ENCODE peak calls at places on chromosome 21, in eight cellular contexts. I is SK-N-SH, D is T-helper 1 cell, T is occipital lobe, N is ascending aorta, K is AG04449, Z is HTR-8/SVneo, O is sciatic nerve. Y is an unnamed sample.
A peak's percentile ranks its signal among the peaks of the same experiment; 100 is the strongest.

GRCh38 chr21:45695086-45695485 is 51.6 kb downstream of the PCBP3 start:
- DNase-seq in D (no peak), T (no peak), I (no peak), Z (no peak), K (no peak), N (no peak), O (no peak), Y (no peak)

GRCh38 chr21:17468698-17469097 is 44.1 kb upstream of the CXADR start:
- DNase-seq in I (no peak), T (no peak), N (no peak), O (no peak), D (no peak), Z (no peak), K (no peak), Y (no peak)

GRCh38 chr21:45456836-45457160 is 51.8 kb downstream of the COL18A1 start:
- DNase-seq in N (no peak), D (no peak), Z (no peak), K (no peak), O (no peak), T (no peak), I (no peak), Y (no peak)

GRCh38 chr21:33578959-33579542 is 9.4 kb downstream of the DONSON start:
- DNase-seq in O (no peak), Z (no peak), D (peak; percentile 4), T (no peak), K (no peak), N (no peak), I (no peak), Y (no peak)

GRCh38 chr21:45581322-45581712 is 39.1 kb upstream of the SLC19A1 start:
- DNase-seq in N (peak; percentile 41), T (no peak), Z (no peak), O (no peak), K (no peak), I (peak; percentile 21), D (no peak), Y (no peak)

GRCh38 chr21:44920694-44921604 is at the start of gene ITGB2:
- DNase-seq in I (no peak), O (no peak), D (peak; percentile 82), K (no peak), Z (no peak), N (peak; percentile 79), T (no peak), Y (no peak)

GRCh38 chr21:33114276-33114675 is 44.3 kb downstream of the OLIG1 start:
- DNase-seq in Z (no peak), D (no peak), I (no peak), O (no peak), T (no peak), K (no peak), N (no peak), Y (no peak)

GRCh38 chr21:41043008-41043407 is 125.0 kb upstream of the BACE2 start:
- DNase-seq in K (no peak), I (no peak), N (no peak), O (no peak), D (no peak), T (no peak), Z (no peak), Y (no peak)

GRCh38 chr21:42567861-42568260 is 54.2 kb downstream of the SLC37A1 start:
- DNase-seq in O (peak; percentile 49), K (no peak), Z (no peak), I (no peak), N (no peak), D (no peak), T (no peak), Y (no peak)

GRCh38 chr21:32330784-32331311 is 32.2 kb downstream of the MRAP start:
- DNase-seq in D (no peak), T (no peak), K (no peak), O (no peak), Z (no peak), N (no peak), I (no peak), Y (no peak)

GRCh38 chr21:41923641-41924342 is 30.0 kb downstream of the C2CD2 start:
- DNase-seq in Z (no peak), O (no peak), I (no peak), T (no peak), D (no peak), N (peak; percentile 83), K (no peak), Y (no peak)

GRCh38 chr21:31961704-31962103 is 88.9 kb downstream of the HUNK start:
- DNase-seq in N (no peak), I (no peak), T (no peak), O (no peak), D (no peak), K (no peak), Z (no peak), Y (no peak)

GRCh38 chr21:33126569-33126968 is 56.6 kb downstream of the OLIG1 start:
- DNase-seq in T (no peak), K (no peak), D (no peak), Z (no peak), O (no peak), I (no peak), N (no peak), Y (no peak)

GRCh38 chr21:21464691-21465090 is 466.5 kb downstream of the NCAM2 start:
- DNase-seq in I (no peak), K (no peak), T (no peak), D (no peak), Z (no peak), O (no peak), N (no peak), Y (no peak)

GRCh38 chr21:44497641-44498243 is 42.3 kb downstream of the KRTAP10-1 start:
- DNase-seq in D (no peak), N (no peak), T (no peak), Z (no peak), O (no peak), I (no peak), K (no peak), Y (no peak)

GRCh38 chr21:22791376-22791775 is 1793.2 kb downstream of the NCAM2 start:
- DNase-seq in I (no peak), K (no peak), T (no peak), Z (no peak), O (no peak), N (no peak), D (no peak), Y (no peak)

GRCh38 chr21:36065497-36066036 is 4.3 kb upstream of the CBR1 start:
- DNase-seq in O (no peak), T (no peak), Z (peak; percentile 21), N (no peak), K (no peak), D (peak; percentile 59), I (no peak), Y (no peak)

Y was measured in PC-9.